ENCODE peak calls at places on chromosomes 12 and 14, in five cellular contexts. K is H9, S is IMR-90, C is mesenchymal stem cell, O is mesendoderm. M is an unnamed sample.
A peak's percentile ranks its signal among the peaks of the same experiment; 100 is the strongest.

GRCh38 chr12:50185496-50185895 is 18.3 kb upstream of the CERS5 start:
- DNase-seq in K (no peak), S (no peak), C (no peak), O (no peak), M (no peak)

GRCh38 chr12:96514328-96514727 is 25.0 kb downstream of the CFAP54 start:
- DNase-seq in K (no peak), S (peak; percentile 60), C (no peak), O (no peak), M (no peak)

GRCh38 chr12:98490491-98491453 is 24.6 kb upstream of the TMPO start:
- DNase-seq in K (peak; percentile 98), S (peak; percentile 90), C (peak; percentile 87), O (peak; percentile 98), M (peak; percentile 92)

GRCh38 chr12:31035226-31035625 is 38.4 kb upstream of the DDX11 start:
- DNase-seq in K (no peak), S (no peak), C (no peak), O (no peak), M (peak; percentile 9)

GRCh38 chr12:123097521-123098084 is 53.3 kb downstream of the PITPNM2 start:
- DNase-seq in K (no peak), S (no peak), C (peak; percentile 86), O (no peak), M (no peak)

GRCh38 chr12:75011120-75011519 is 198.5 kb downstream of the KCNC2 start:
- DNase-seq in K (no peak), S (no peak), C (no peak), O (no peak), M (no peak)

GRCh38 chr14:86012391-86012790 is 482.4 kb downstream of the FLRT2 start:
- DNase-seq in K (no peak), S (no peak), C (no peak), O (no peak), M (no peak)

GRCh38 chr12:128695697-128696096 is 128.1 kb downstream of the SLC15A4 start:
- DNase-seq in K (no peak), S (no peak), C (no peak), O (no peak), M (no peak)

GRCh38 chr14:75995372-75996041 is 9.9 kb downstream of the IFT43 start:
- DNase-seq in K (no peak), S (peak; percentile 95), C (no peak), O (no peak), M (peak; percentile 93)

GRCh38 chr14:92352158-92352985 is 29.4 kb downstream of the SLC24A4 start:
- DNase-seq in K (peak; percentile 43), S (no peak), C (no peak), O (peak; percentile 61), M (peak; percentile 4)

GRCh38 chr12:89742337-89743022 is 33.8 kb upstream of the ATP2B1 start:
- DNase-seq in K (no peak), S (no peak), C (no peak), O (no peak), M (no peak)

GRCh38 chr12:5201554-5202243 is 158.0 kb downstream of the KCNA5 start:
- DNase-seq in K (peak; percentile 90), S (peak; percentile 54), C (peak; percentile 58), O (peak; percentile 85), M (peak; percentile 6)

GRCh38 chr14:74400328-74400727 is 25.7 kb downstream of the SYNDIG1L start:
- DNase-seq in K (peak; percentile 71), S (no peak), C (peak; percentile 19), O (peak; percentile 93), M (no peak)

GRCh38 chr14:22598896-22599244 is 770 bp downstream of the ABHD4 start:
- DNase-seq in K (no peak), S (peak; percentile 71), C (peak; percentile 78), O (peak; percentile 81), M (peak; percentile 74)

GRCh38 chr12:31732926-31733548 is 4.2 kb upstream of the AMN1 start:
- DNase-seq in K (peak; percentile 91), S (peak; percentile 83), C (peak; percentile 85), O (peak; percentile 98), M (peak; percentile 65)

GRCh38 chr12:3596703-3597472 is 105.9 kb downstream of the PRMT8 start:
- DNase-seq in K (no peak), S (no peak), C (no peak), O (no peak), M (no peak)

GRCh38 chr12:65699251-65699650 is 125.0 kb upstream of the HMGA2 start:
- DNase-seq in K (no peak), S (peak; percentile 65), C (peak; percentile 84), O (no peak), M (peak; percentile 23)

GRCh38 chr14:70822706-70823185 is 13.4 kb upstream of the MAP3K9 start:
- DNase-seq in K (peak; percentile 87), S (peak; percentile 2), C (peak; percentile 52), O (peak; percentile 92), M (peak; percentile 88)

GRCh38 chr14:72788255-72788654 is 105.6 kb downstream of the DPF3 start:
- DNase-seq in K (no peak), S (no peak), C (no peak), O (no peak), M (no peak)

GRCh38 chr14:81535399-81536124 is 1.9 kb upstream of the SEL1L start:
- DNase-seq in K (no peak), S (no peak), C (no peak), O (no peak), M (no peak)

GRCh38 chr12:104006929-104007328 is 41.3 kb downstream of the TDG start:
- DNase-seq in K (no peak), S (peak; percentile 85), C (peak; percentile 53), O (no peak), M (no peak)

GRCh38 chr12:98763656-98764055 is 118.6 kb downstream of the APAF1 start:
- DNase-seq in K (no peak), S (no peak), C (no peak), O (no peak), M (no peak)

GRCh38 chr12:69884386-69884785 is 59.4 kb downstream of the MYRFL start:
- DNase-seq in K (no peak), S (no peak), C (no peak), O (no peak), M (no peak)

GRCh38 chr12:113070117-113070906 is 13.8 kb downstream of the DTX1 start:
- DNase-seq in K (no peak), S (no peak), C (no peak), O (no peak), M (no peak)

GRCh38 chr12:116551952-116552749 is 7.0 kb upstream of the MAP1LC3B2 start:
- DNase-seq in K (no peak), S (peak; percentile 86), C (peak; percentile 90), O (no peak), M (peak; percentile 42)

GRCh38 chr12:53508534-53509199 is 1.4 kb upstream of the NPFF start:
- DNase-seq in K (peak; percentile 94), S (peak; percentile 67), C (peak; percentile 82), O (peak; percentile 89), M (peak; percentile 93)

GRCh38 chr12:131487379-131488129 is 223.3 kb upstream of the SFSWAP start:
- DNase-seq in K (no peak), S (no peak), C (no peak), O (no peak), M (peak; percentile 5)

GRCh38 chr12:19284658-19285057 is 154.6 kb upstream of the AEBP2 start:
- DNase-seq in K (no peak), S (no peak), C (no peak), O (no peak), M (no peak)

GRCh38 chr12:19285793-19286448 is 153.4 kb upstream of the AEBP2 start:
- DNase-seq in K (no peak), S (no peak), C (no peak), O (no peak), M (no peak)

GRCh38 chr12:19288603-19289244 is 150.6 kb upstream of the AEBP2 start:
- DNase-seq in K (no peak), S (peak; percentile 44), C (peak; percentile 56), O (peak; percentile 48), M (no peak)

GRCh38 chr12:19288161-19288560 is 151.1 kb upstream of the AEBP2 start:
- DNase-seq in K (no peak), S (no peak), C (no peak), O (no peak), M (no peak)

DNA sequence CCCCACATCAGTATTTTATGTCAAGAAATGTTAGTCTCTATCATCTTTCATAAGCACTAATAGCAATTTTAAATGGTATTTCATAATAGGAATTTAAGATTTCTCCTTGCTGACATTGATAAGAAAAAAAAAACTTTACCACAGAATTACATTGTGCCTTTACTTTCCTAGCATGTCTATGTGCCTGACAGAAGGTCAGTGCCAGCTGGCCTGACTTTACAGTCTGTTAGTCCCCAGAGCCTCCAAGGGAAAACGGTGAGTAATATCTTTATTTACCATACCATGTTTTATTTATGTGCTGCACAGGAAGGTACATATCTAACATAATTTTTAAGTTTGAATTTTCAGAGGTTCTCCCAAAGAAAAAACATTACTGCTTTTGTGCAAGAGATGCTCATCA is 152.0 kb upstream of the AEBP2 start:
- DNase-seq in K (no peak), S (no peak), C (peak; percentile 29), O (no peak), M (no peak)
- H3K27ac ChIP-seq in K (no peak overlapping the region), S (no peak overlapping the region), C (no peak overlapping the region), O (no peak overlapping the region), M (no peak overlapping the region)

DNA sequence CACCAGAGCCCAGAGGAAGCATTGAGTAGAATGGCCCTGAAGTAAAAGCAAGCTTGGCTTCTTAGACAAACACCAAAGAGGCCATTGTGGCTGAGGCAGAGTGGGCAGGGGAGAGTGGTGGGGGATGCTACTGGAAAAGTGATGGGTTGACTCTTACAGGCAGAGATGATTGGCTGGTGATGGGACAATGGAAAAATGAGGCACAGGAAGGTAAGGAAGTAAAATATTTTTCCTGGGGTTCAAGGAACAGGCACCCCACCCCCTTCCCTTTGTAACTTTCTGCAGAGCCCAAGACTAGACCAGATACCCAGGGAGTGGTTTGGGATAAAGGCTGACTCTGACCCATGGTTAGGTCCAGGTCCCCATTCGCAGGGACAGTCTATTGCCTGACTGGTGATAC is 34.9 kb upstream of the COL2A1 start:
- DNase-seq in K (no peak), S (no peak), C (no peak), O (no peak), M (no peak)
- H3K18ac ChIP-seq in K (no peak overlapping the region), S (no peak overlapping the region), C (no peak overlapping the region), O (no peak overlapping the region), M (no peak overlapping the region)

GRCh38 chr12:109878247-109878625 is 2.1 kb downstream of the GLTP start:
- DNase-seq in K (no peak), S (no peak), C (no peak), O (no peak), M (no peak)
- H3K27ac ChIP-seq in K (no peak overlapping the region), S (no peak overlapping the region), C (no peak overlapping the region), O (no peak overlapping the region), M (no peak overlapping the region)

DNA sequence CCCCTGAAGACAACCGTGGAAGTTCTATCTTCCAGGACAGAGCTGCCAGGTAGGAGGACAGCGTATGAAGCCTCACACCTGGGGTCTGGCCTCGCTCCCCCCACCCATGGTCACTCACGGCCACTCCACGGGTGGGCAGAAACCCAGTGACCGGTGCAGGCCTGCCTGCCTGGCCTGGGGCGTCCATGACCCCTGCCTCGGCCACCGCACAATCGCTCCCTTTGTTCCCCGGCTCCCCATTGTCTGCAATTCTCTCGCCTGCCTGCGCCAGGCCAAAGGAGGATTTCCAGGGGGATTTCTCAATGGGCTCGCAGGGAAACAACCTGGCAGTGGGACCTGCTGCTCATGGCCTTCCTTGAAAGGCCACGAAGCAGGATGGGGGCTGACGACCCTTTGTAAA is 22.6 kb downstream of the CCDC85C start:
- DNase-seq in K (no peak), S (no peak), C (no peak), O (no peak), M (no peak)
- H3K18ac ChIP-seq in K (no peak overlapping the region), S (no peak overlapping the region), C (no peak overlapping the region), O (no peak overlapping the region), M (peak overlapping the region; percentile 68)

GRCh38 chr12:1581973-1582708 is 12.2 kb downstream of the FBXL14 start:
- DNase-seq in K (no peak), S (peak; percentile 58), C (no peak), O (no peak), M (peak; percentile 42)
- H3K27ac ChIP-seq in K (no peak overlapping the region), S (no peak overlapping the region), C (no peak overlapping the region), O (no peak overlapping the region), M (no peak overlapping the region)